ENCODE peak calls at places on chromosomes 16 and 17, in six cellular contexts. S, T, U, A, N and E are unnamed samples.

GRCh38 chr17:75540923-75541503 is 15.5 kb downstream of the LLGL2 start:
- DNase-seq in T (no peak), N (no peak), A (no peak), S (no peak), U (no peak), E (no peak)

GRCh38 chr17:71600137-71600789 is 520.6 kb upstream of the SOX9 start:
- DNase-seq in T (no peak), U (peak; percentile 12), N (no peak), A (no peak), S (no peak), E (no peak)

GRCh38 chr17:52681486-52681885 is 523.0 kb upstream of the CA10 start:
- DNase-seq in A (no peak), N (no peak), T (no peak), U (no peak), S (no peak), E (no peak)

GRCh38 chr17:17971431-17972125 is 622 bp downstream of the TOM1L2 start:
- DNase-seq in N (peak; percentile 17), S (peak; percentile 51), U (peak; percentile 51), T (peak; percentile 20), A (no peak), E (no peak)

GRCh38 chr17:29291163-29291752 is 2.7 kb downstream of the NUFIP2 start:
- DNase-seq in T (no peak), S (no peak), N (peak; percentile 74), A (no peak), U (peak; percentile 83), E (peak; percentile 77)

GRCh38 chr16:25224731-25225319 is 8.1 kb downstream of the AQP8 start:
- DNase-seq in A (no peak), N (no peak), U (no peak), S (no peak), T (no peak), E (no peak)

GRCh38 chr17:55117063-55117611 is 147.6 kb upstream of the HLF start:
- DNase-seq in U (no peak), N (no peak), A (no peak), S (no peak), T (no peak), E (no peak)

GRCh38 chr16:88478115-88478514 is 25.0 kb downstream of the ZFPM1 start:
- DNase-seq in U (no peak), S (no peak), N (no peak), A (no peak), T (no peak), E (no peak)

GRCh38 chr17:59725691-59726090 is 18.2 kb downstream of the VMP1 start:
- DNase-seq in N (no peak), A (no peak), S (no peak), U (peak; percentile 78), T (no peak), E (no peak)

GRCh38 chr17:58327363-58328194 is 1.0 kb downstream of the TSPOAP1 start:
- DNase-seq in A (no peak), T (no peak), U (no peak), N (no peak), S (peak; percentile 16), E (no peak)

GRCh38 chr16:4837733-4838501 is 9.2 kb downstream of the GLYR1 start:
- DNase-seq in A (no peak), S (no peak), U (no peak), N (no peak), T (no peak), E (no peak)

GRCh38 chr16:55559233-55559632 is 7.3 kb upstream of the CAPNS2 start:
- DNase-seq in U (peak; percentile 13), A (no peak), T (no peak), N (no peak), S (no peak), E (no peak)

GRCh38 chr17:31907342-31907975 is 6.0 kb upstream of the UTP6 start:
- DNase-seq in A (no peak), U (peak; percentile 51), T (no peak), N (no peak), S (peak; percentile 61), E (no peak)

GRCh38 chr16:370980-371728 is 816 bp upstream of the MRPL28 start:
- DNase-seq in S (no peak), A (no peak), N (no peak), T (no peak), U (no peak), E (no peak)

GRCh38 chr16:86990451-86990850 is 326.7 kb downstream of the C16orf95 start:
- DNase-seq in S (no peak), T (no peak), N (no peak), A (no peak), U (no peak), E (no peak)

GRCh38 chr17:17890773-17891759 is 54.3 kb upstream of the SREBF1 start:
- DNase-seq in S (no peak), U (peak; percentile 77), A (no peak), T (no peak), N (no peak), E (no peak)

GRCh38 chr17:63523256-63523869 is at the start of gene KCNH6:
- DNase-seq in S (no peak), N (no peak), U (no peak), T (no peak), A (no peak), E (no peak)

GRCh38 chr17:81735181-81736102 is 23.4 kb downstream of the SLC25A10 start:
- DNase-seq in N (no peak), A (no peak), T (no peak), S (no peak), U (peak; percentile 88), E (no peak)

GRCh38 chr17:65139045-65139764 is 2.0 kb downstream of the RGS9 start:
- DNase-seq in A (no peak), N (no peak), T (no peak), S (no peak), U (no peak), E (no peak)

GRCh38 chr16:88799569-88800276 is 3.9 kb upstream of the CDT1 start:
- DNase-seq in A (no peak), S (no peak), N (no peak), T (no peak), U (no peak), E (no peak)

GRCh38 chr17:74457146-74457819 is 9.2 kb upstream of the CD300A start:
- DNase-seq in T (peak; percentile 43), S (peak; percentile 84), A (peak; percentile 64), N (peak; percentile 71), U (peak; percentile 72), E (no peak)

GRCh38 chr16:30786115-30786935 is 680 bp downstream of the ZNF629 start:
- DNase-seq in T (no peak), S (no peak), U (peak; percentile 95), N (no peak), A (no peak), E (no peak)

GRCh38 chr16:54175552-54176375 is 110.8 kb downstream of the IRX3 start:
- DNase-seq in A (no peak), T (no peak), U (peak; percentile 62), N (no peak), S (no peak), E (no peak)

GRCh38 chr16:84795338-84796053 is 24.3 kb upstream of the CRISPLD2 start:
- DNase-seq in T (no peak), A (no peak), U (peak; percentile 97), S (peak; percentile 85), N (no peak), E (no peak)

GRCh38 chr16:84643180-84643583 is 5.1 kb upstream of the KLHL36 start:
- DNase-seq in S (peak; percentile 77), U (peak; percentile 94), T (no peak), A (no peak), N (no peak), E (no peak)

GRCh38 chr17:5352681-5353289 is 66.7 kb downstream of the NUP88 start:
- DNase-seq in N (no peak), T (no peak), U (no peak), S (no peak), A (no peak), E (no peak)

GRCh38 chr17:62732125-62732524 is 76.0 kb downstream of the MARCHF10 start:
- DNase-seq in U (no peak), A (no peak), N (no peak), T (no peak), S (no peak), E (no peak)

GRCh38 chr16:20285993-20286499 is 41.3 kb downstream of the GP2 start:
- DNase-seq in S (no peak), N (no peak), U (no peak), T (no peak), A (no peak), E (no peak)